ENCODE peak calls at places on chromosomes 13 and 19, in five cellular contexts. B is uterus, X is GM12865, A is right lobe of liver, F is tibial nerve. W is an unnamed sample.

GRCh38 chr19:41376241-41376997 is at the start of gene TMEM91:
- DNase-seq in B (peak), A (no peak), X (no peak), F (peak), W (no peak)

GRCh38 chr13:29548722-29549446 is 46.6 kb downstream of the SLC7A1 start:
- DNase-seq in X (no peak), B (no peak), A (no peak), F (no peak), W (no peak)

GRCh38 chr13:28451482-28452217 is 43.3 kb downstream of the FLT1 start:
- DNase-seq in F (no peak), X (no peak), A (no peak), B (no peak), W (no peak)

GRCh38 chr19:5281588-5281987 is 59.0 kb downstream of the PTPRS start:
- DNase-seq in F (peak), X (no peak), B (peak), A (no peak), W (no peak)

GRCh38 chr13:32468502-32469147 is 40.7 kb upstream of the N4BP2L1 start:
- DNase-seq in X (no peak), A (no peak), B (no peak), F (no peak), W (no peak)

GRCh38 chr19:18009412-18010066 is 1.6 kb downstream of the ARRDC2 start:
- DNase-seq in X (no peak), B (no peak), F (no peak), A (no peak), W (no peak)

GRCh38 chr13:87123987-87124784 is 547.0 kb upstream of the SLITRK5 start:
- DNase-seq in F (no peak), B (no peak), A (no peak), X (no peak), W (no peak)

GRCh38 chr13:63403726-63404125 is 1988.1 kb upstream of the PCDH20 start:
- DNase-seq in A (no peak), F (no peak), X (no peak), B (no peak), W (no peak)

GRCh38 chr19:17114414-17114831 is 38.8 kb downstream of the MYO9B start:
- DNase-seq in F (no peak), A (no peak), B (no peak), X (no peak), W (no peak)

GRCh38 chr13:79097201-79097600 is 308.9 kb downstream of the RBM26 start:
- DNase-seq in X (no peak), F (no peak), A (no peak), B (no peak), W (no peak)

GRCh38 chr19:48194041-48194871 is 23.8 kb downstream of the ZSWIM9 start:
- DNase-seq in F (no peak), B (no peak), A (no peak), X (peak), W (no peak)

GRCh38 chr13:106139407-106139806 is 396.1 kb downstream of the EFNB2 start:
- DNase-seq in B (no peak), F (no peak), X (no peak), A (no peak), W (no peak)

GRCh38 chr19:54266133-54266532 is 9.1 kb upstream of the LILRB5 start:
- DNase-seq in F (peak), B (peak), A (peak), X (peak), W (no peak)

GRCh38 chr19:51572415-51572814 is 1.3 kb downstream of the ZNF175 start:
- DNase-seq in B (no peak), A (no peak), F (no peak), X (peak), W (no peak)

GRCh38 chr13:25394661-25395060 is 22.9 kb downstream of the ATP8A2 start:
- DNase-seq in A (no peak), F (no peak), B (no peak), X (no peak), W (no peak)

GRCh38 chr13:26831336-26831908 is 70.8 kb upstream of the GPR12 start:
- DNase-seq in B (no peak), X (no peak), A (no peak), F (no peak), W (no peak)

GRCh38 chr19:39671739-39672363 is 16.1 kb downstream of the LGALS16 start:
- DNase-seq in B (no peak), X (peak), A (no peak), F (no peak), W (no peak)

GRCh38 chr13:91544723-91545122 is 146.3 kb downstream of the GPC5 start:
- DNase-seq in A (no peak), B (no peak), X (no peak), F (no peak), W (no peak)

GRCh38 chr19:36604656-36605100 is 435 bp upstream of the ZNF382 start:
- DNase-seq in B (peak), F (no peak), X (peak), A (peak), W (peak)

GRCh38 chr13:80338781-80339577 is 1.9 kb downstream of the SPRY2 start:
- DNase-seq in F (peak), X (peak), B (peak), A (peak), W (peak)

GRCh38 chr19:32976223-32976805 is 4.3 kb downstream of the FAAP24 start:
- DNase-seq in X (peak), F (peak), A (peak), B (peak), W (no peak)

GRCh38 chr19:45638930-45639729 is at the start of gene EML2:
- DNase-seq in F (no peak), B (no peak), A (peak), X (peak), W (peak)

GRCh38 chr19:49512970-49513745 is 697 bp downstream of the FCGRT start:
- DNase-seq in F (peak), A (peak), B (peak), X (no peak), W (no peak)

GRCh38 chr13:99357149-99357596 is 50.0 kb upstream of the GPR183 start:
- DNase-seq in X (peak), F (no peak), A (no peak), B (no peak), W (peak)

GRCh38 chr19:39398297-39398864 is 7.2 kb downstream of the MED29 start:
- DNase-seq in B (peak), F (peak), A (peak), X (peak), W (peak)

GRCh38 chr19:30167206-30167903 is 204.8 kb upstream of the ZNF536 start:
- DNase-seq in B (no peak), F (no peak), A (no peak), X (no peak), W (no peak)

GRCh38 chr13:58080806-58081205 is 449.3 kb downstream of the PCDH17 start:
- DNase-seq in B (no peak), X (no peak), F (no peak), A (no peak), W (no peak)

GRCh38 chr13:78913656-78914055 is 254.7 kb upstream of the OBI1 start:
- DNase-seq in F (no peak), X (no peak), A (no peak), B (no peak), W (no peak)

GRCh38 chr13:62375653-62376052 is 960.0 kb upstream of the PCDH20 start:
- DNase-seq in X (no peak), A (no peak), F (no peak), B (no peak), W (no peak)

GRCh38 chr19:35314858-35315470 is 14.0 kb upstream of the CD22 start:
- DNase-seq in F (no peak), B (no peak), A (no peak), X (no peak), W (no peak)

GRCh38 chr13:77298403-77298802 is 28.5 kb downstream of the MYCBP2 start:
- DNase-seq in X (peak), A (no peak), F (no peak), B (no peak), W (peak)

GRCh38 chr13:96967248-96967745 is 27.0 kb downstream of the OXGR1 start:
- DNase-seq in B (no peak), F (no peak), A (no peak), X (no peak), W (no peak)

GRCh38 chr19:16899566-16900075 is 10.8 kb downstream of the F2RL3 start:
- DNase-seq in X (peak), B (no peak), F (no peak), A (no peak), W (no peak)

GRCh38 chr19:23971598-23971997 is 56.9 kb downstream of the ZNF726 start:
- DNase-seq in F (no peak), B (no peak), A (no peak), X (no peak), W (no peak)

GRCh38 chr19:33876192-33876591 is 79.5 kb downstream of the KCTD15 start:
- DNase-seq in X (no peak), B (no peak), A (no peak), F (no peak), W (no peak)

GRCh38 chr19:9116547-9116946 is 984 bp upstream of the OR7G1 start:
- DNase-seq in X (no peak), B (no peak), F (no peak), A (no peak), W (no peak)

GRCh38 chr13:111912453-111912866 is 154.5 kb upstream of the SOX1 start:
- DNase-seq in A (no peak), X (no peak), F (no peak), B (no peak), W (no peak)

GRCh38 chr13:99371956-99372355 is 64.8 kb upstream of the GPR183 start:
- DNase-seq in B (no peak), A (no peak), X (no peak), F (no peak), W (no peak)

DNA sequence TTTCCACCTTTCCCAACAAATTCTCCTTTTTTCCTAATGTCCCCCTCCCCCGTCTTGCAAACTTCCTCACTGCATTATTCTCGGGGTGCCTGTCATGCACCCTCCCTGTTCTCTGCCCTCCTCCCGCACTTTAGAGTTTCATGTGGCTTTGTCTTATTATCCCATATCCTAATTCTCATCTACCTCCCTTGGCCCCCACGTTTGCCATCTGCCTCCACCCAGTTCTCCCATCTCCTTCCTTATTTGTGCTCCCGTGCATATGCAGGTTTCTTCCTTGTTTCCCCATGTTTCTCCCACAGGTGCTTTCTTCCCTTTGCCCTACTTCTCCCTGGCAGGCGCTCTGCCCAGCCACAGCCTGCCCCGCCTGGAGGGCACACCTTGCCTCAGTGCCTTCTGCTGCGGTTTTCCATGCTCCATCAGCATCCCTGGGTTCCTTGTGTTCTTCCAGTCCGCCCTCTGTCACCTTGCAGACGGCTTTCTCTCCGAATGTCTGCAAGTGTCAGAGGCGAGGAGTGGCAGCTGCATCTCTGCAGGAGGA is 1.5 kb downstream of the SPATA13 start:
- DNase-seq in F (no peak), X (no peak), B (no peak), A (no peak), W (no peak)
- H3K4me3 ChIP-seq in F (peak), X (no peak), B (peak), A (peak), W (no peak)

DNA sequence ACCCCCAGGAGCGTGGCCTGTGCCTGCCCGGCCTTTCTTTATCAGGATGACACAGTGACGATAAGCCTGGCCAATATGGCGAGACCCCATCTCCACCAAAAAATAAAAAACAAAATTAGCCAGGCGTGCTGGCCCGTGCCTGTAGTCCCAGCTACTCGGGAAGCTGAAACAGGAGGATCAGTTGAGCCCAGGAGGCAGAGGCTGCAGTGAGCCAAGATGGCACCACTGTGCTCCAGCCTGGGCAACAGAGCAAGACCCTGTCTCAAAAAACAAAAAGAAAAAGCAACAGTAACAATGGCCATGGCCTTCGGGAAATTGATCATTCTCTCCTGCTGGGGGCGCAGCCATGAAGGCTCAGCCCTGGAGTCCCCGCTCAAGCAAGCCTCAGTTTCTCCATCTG is 11.1 kb downstream of the PEX11G start:
- DNase-seq in B (no peak), X (no peak), F (no peak), A (no peak), W (no peak)
- TF ChIP-seq CTCF in B (no peak), X (no peak), F (no peak), A (no peak), W (no peak)

GRCh38 chr19:592101-592500 is 2.4 kb downstream of the HCN2 start:
- DNase-seq in B (no peak), F (no peak), A (no peak), X (no peak), W (no peak)
- H3K4me3 ChIP-seq in B (no peak), F (no peak), A (no peak), X (no peak), W (no peak)

DNA sequence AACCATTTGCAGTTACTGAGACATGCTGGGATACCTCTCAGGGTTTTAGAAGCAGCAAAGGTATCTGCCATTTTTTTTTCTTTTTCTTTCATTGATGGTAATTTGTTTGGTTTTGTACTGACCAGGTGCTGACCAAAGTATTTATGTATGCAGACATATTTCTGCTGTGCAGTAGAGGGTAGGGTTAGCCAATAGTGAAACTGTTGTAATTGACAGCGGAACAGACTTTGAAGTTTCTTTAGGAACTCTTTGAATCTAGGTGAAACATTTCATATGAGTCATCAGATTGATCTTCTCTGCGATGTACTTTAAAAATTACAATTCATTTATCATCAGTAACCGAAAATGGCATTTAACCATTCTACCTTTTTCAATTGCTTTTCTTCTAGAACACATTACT is 63.0 kb downstream of the ITGBL1 start:
- DNase-seq in B (no peak), F (no peak), X (no peak), A (no peak), W (no peak)
- TF ChIP-seq CTCF in B (no peak), F (no peak), X (no peak), A (no peak), W (no peak)

GRCh38 chr19:15449620-15450527 is at the start of gene WIZ:
- DNase-seq in X (peak), A (peak), F (peak), B (peak), W (peak)
- H3K4me3 ChIP-seq in X (peak), A (peak), F (peak), B (peak), W (peak)

DNA sequence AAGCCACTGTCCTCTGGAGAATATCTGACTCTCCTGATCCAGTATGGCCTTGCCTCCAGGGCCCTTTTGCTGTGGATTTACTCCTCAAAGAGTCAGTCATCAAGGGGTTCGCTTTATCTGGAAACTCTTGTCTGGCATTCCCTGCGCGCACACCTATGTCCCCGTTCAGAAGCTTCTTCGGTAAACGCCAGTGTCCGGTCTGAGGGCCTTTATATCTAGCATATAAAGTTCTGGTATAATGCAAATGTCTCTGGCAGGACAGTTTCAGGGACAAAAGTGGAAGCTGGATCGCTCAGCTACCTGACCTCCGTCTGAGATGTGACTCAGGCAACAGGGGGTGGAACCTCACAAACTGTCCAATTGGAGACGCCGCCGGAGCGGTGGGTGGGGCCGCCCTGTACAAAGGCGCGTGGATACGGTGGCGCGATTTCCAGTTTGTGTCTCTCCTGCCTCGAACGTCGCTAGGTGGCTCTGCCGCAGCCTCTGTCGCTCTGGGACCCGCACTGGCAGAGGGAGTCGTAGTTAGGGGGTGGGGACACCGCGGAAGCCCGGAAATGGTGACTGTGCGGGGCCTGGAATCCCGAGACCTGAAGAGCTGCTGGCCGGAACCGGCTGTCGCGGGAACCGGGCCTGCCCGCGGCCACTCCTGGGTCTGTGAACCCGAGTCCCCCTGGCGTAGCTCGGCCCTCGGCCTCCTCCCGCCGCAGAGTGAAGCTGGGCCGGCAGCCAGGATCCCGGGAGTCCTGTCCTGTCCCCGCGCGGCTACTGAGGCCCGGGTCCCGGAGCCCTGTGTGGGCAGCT is 10.6 kb upstream of the ZNF709 start:
- DNase-seq in B (peak), A (peak), X (peak), F (peak), W (peak)
- TF ChIP-seq CTCF in B (peak), A (peak), X (peak), F (peak), W (peak)